ENCODE peak calls at places on chromosomes 16 and 17, in eight cellular contexts. R is adrenal gland, F is testis, Y is cardiac fibroblast, S is GM12865, B is SJSA1, U is gastrocnemius medialis, W is Caco-2. Z is an unnamed sample.

GRCh38 chr17:81569986-81570514 is 17.9 kb upstream of the FAAP100 start:
- DNase-seq in R (no peak), F (no peak), Y (no peak), S (no peak), B (no peak), U (no peak), W (no peak), Z (no peak)

GRCh38 chr17:62703776-62704380 is 76.4 kb downstream of the MRC2 start:
- DNase-seq in R (peak), F (peak), Y (peak), S (peak), B (peak), U (peak), W (peak), Z (peak)

GRCh38 chr17:16282522-16282921 is 65.5 kb downstream of the PIGL start:
- DNase-seq in R (no peak), F (no peak), Y (peak), S (no peak), B (no peak), U (no peak), W (no peak), Z (no peak)

GRCh38 chr17:65074778-65075250 is 18.3 kb upstream of the GNA13 start:
- DNase-seq in R (peak), F (peak), Y (no peak), S (no peak), B (peak), U (peak), W (peak), Z (no peak)

GRCh38 chr16:14057878-14058382 is 13.2 kb upstream of the MRTFB start:
- DNase-seq in R (no peak), F (peak), Y (peak), S (no peak), B (no peak), U (no peak), W (no peak), Z (no peak)

GRCh38 chr17:33163827-33164555 is 129.1 kb downstream of the ASIC2 start:
- DNase-seq in R (peak), F (peak), Y (no peak), S (no peak), B (no peak), U (peak), W (no peak), Z (no peak)

GRCh38 chr16:2985457-2985856 is 5.2 kb upstream of the PKMYT1 start:
- DNase-seq in R (no peak), F (no peak), Y (no peak), S (no peak), B (no peak), U (no peak), W (no peak), Z (no peak)

GRCh38 chr16:89784409-89784808 is 32.0 kb downstream of the FANCA start:
- DNase-seq in R (no peak), F (no peak), Y (no peak), S (no peak), B (no peak), U (no peak), W (no peak), Z (no peak)

GRCh38 chr16:79069634-79070033 is 530.9 kb downstream of the MAF start:
- DNase-seq in R (no peak), F (no peak), Y (no peak), S (no peak), B (no peak), U (no peak), W (no peak), Z (no peak)

GRCh38 chr16:81940781-81941560 is 70.3 kb downstream of the SDR42E1 start:
- DNase-seq in R (no peak), F (no peak), Y (peak), S (no peak), B (peak), U (no peak), W (no peak), Z (peak)

GRCh38 chr16:6884002-6884401 is 448.6 kb upstream of the RBFOX1 start:
- DNase-seq in R (no peak), F (no peak), Y (no peak), S (no peak), B (no peak), U (no peak), W (no peak), Z (no peak)

GRCh38 chr17:81221842-81222619 is 734 bp downstream of the CEP131 start:
- DNase-seq in R (no peak), F (no peak), Y (no peak), S (no peak), B (no peak), U (no peak), W (no peak), Z (no peak)

GRCh38 chr16:69691980-69692911 is 34.1 kb downstream of the NQO1 start:
- DNase-seq in R (peak), F (no peak), Y (peak), S (peak), B (no peak), U (no peak), W (no peak), Z (no peak)

GRCh38 chr17:73400915-73401545 is 89.2 kb upstream of the CDC42EP4 start:
- DNase-seq in R (no peak), F (no peak), Y (no peak), S (no peak), B (no peak), U (no peak), W (no peak), Z (no peak)

GRCh38 chr16:57858635-57859034 is 56.3 kb upstream of the KIFC3 start:
- DNase-seq in R (no peak), F (no peak), Y (no peak), S (no peak), B (no peak), U (no peak), W (no peak), Z (no peak)

GRCh38 chr16:49698416-49698815 is 157.5 kb downstream of the ZNF423 start:
- DNase-seq in R (no peak), F (no peak), Y (no peak), S (no peak), B (no peak), U (no peak), W (no peak), Z (no peak)

GRCh38 chr17:14138649-14139048 is 69.3 kb downstream of the COX10 start:
- DNase-seq in R (no peak), F (no peak), Y (no peak), S (no peak), B (no peak), U (no peak), W (no peak), Z (no peak)

GRCh38 chr16:50386139-50386538 is 17.4 kb upstream of the BRD7 start:
- DNase-seq in R (no peak), F (no peak), Y (peak), S (no peak), B (no peak), U (no peak), W (peak), Z (peak)

GRCh38 chr17:12726131-12726530 is 60.4 kb downstream of the MYOCD start:
- DNase-seq in R (no peak), F (no peak), Y (no peak), S (no peak), B (no peak), U (no peak), W (no peak), Z (no peak)

GRCh38 chr17:3658784-3659449 is 9.5 kb downstream of the TAX1BP3 start:
- DNase-seq in R (no peak), F (no peak), Y (no peak), S (no peak), B (no peak), U (no peak), W (no peak), Z (no peak)

GRCh38 chr17:3657874-3658783 is 10.2 kb downstream of the TAX1BP3 start:
- DNase-seq in R (no peak), F (no peak), Y (no peak), S (no peak), B (no peak), U (no peak), W (no peak), Z (no peak)

GRCh38 chr17:3659541-3660111 is 8.8 kb downstream of the TAX1BP3 start:
- DNase-seq in R (peak), F (peak), Y (peak), S (no peak), B (peak), U (peak), W (no peak), Z (no peak)

GRCh38 chr17:3657588-3657869 is 10.8 kb downstream of the TAX1BP3 start:
- DNase-seq in R (no peak), F (no peak), Y (no peak), S (no peak), B (no peak), U (no peak), W (no peak), Z (no peak)

DNA sequence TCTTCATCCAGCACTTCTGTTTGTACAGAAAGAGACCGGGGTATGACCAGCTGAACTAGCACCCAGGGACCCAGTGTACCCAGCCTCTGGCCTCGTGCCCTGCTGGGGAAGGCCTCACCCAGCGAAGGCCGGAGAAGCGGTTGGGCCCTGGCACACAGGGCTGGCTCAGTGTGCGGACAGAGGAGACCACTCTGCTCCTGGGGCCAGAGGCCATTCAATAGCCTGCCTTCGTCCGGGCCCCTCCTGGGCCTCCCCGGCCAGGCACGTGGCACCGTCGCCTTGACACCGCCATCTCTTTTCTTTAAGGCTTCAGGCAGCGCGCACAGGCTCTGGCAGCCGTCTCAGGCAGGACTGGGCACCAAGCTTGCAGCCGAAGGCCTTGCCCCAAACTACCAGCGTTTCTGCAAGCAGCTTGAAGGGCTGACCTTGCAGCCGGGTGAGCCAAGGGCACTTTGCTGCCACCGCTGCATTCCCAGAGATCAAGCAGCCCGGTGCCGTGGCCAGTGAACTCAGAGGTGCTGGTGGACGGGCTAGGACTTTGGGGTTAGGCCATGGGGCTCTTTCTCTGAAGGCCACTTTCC is 8.0 kb downstream of the TAX1BP3 start:
- DNase-seq in R (peak), F (peak), Y (no peak), S (no peak), B (no peak), U (no peak), W (no peak), Z (no peak)
- H3K4me3 ChIP-seq in R (no peak), F (no peak), Y (no peak), S (no peak), B (no peak), U (no peak), W (no peak), Z (no peak)

DNA sequence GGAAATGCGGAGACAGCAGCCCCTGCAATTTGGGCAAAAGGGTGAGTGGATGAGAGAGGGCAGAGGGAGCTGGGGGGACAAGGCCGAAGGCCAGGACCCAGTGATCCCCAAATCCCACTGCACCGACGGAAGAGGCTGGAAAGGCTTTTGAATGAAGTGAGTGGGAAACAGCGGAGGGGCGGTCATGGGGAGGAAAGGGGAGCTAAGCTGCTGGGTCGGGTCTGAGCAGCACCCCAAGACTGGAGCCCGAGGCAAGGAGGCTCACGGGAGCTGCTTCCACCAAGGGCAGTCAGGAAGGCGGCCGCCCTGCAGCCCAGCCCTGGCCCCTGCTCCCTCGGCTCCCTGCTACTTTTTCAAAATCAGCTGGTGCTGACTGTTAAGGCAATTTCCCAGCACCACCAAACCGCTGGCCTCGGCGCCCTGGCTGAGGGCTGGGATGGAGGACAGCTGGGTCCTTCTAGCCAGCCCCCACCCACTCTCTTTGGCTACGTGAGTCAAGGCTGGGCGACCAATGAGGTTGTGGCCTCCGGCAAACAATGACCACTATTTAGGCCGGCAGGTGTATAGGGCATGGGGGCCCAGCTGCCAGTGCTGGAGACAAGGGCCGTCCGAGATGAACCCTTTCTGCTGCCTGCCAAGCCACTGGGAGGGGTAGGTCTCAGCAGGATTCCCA is 509 bp downstream of the SERPINF1 start:
- DNase-seq in R (no peak), F (peak), Y (peak), S (no peak), B (no peak), U (peak), W (no peak), Z (no peak)
- H3K4me3 ChIP-seq in R (no peak), F (peak), Y (peak), S (no peak), B (no peak), U (peak), W (peak), Z (no peak)

DNA sequence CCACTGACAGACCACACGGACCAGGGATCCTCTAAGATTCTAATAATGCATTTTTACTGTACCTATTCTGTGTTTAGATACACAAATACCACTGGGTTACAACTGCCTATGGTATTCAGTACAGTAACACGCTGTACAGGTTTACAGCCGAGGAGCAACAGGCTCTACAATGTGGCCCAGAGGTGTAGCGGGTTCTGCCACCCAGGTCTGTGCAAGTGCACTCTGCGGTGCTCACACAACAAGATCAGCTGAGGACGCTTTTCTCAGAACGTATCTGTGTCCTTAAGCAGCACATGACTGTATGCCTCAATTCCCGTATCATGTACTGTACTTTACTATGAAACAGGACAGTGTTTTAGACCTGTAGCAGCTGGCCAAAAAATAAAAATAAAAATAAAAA is 6.5 kb downstream of the ZCCHC14 start:
- DNase-seq in R (no peak), F (no peak), Y (no peak), S (no peak), B (no peak), U (no peak), W (no peak), Z (no peak)
- H3K4me3 ChIP-seq in R (no peak), F (no peak), Y (no peak), S (no peak), B (no peak), U (no peak), W (no peak), Z (no peak)

GRCh38 chr16:30997887-30998711 is 12.3 kb downstream of the STX1B start:
- DNase-seq in R (peak), F (no peak), Y (peak), S (no peak), B (peak), U (no peak), W (no peak), Z (no peak)

GRCh38 chr16:30995927-30996323 is 10.9 kb downstream of the HSD3B7 start:
- DNase-seq in R (no peak), F (no peak), Y (no peak), S (no peak), B (no peak), U (no peak), W (no peak), Z (no peak)

GRCh38 chr16:30998852-30999761 is 11.3 kb downstream of the STX1B start:
- DNase-seq in R (no peak), F (no peak), Y (no peak), S (no peak), B (no peak), U (no peak), W (no peak), Z (peak)

GRCh38 chr16:30997000-30997886 is 12.2 kb downstream of the HSD3B7 start:
- DNase-seq in R (peak), F (peak), Y (peak), S (peak), B (peak), U (peak), W (peak), Z (peak)

GRCh38 chr16:30996324-30996999 is 11.5 kb downstream of the HSD3B7 start:
- DNase-seq in R (no peak), F (no peak), Y (peak), S (peak), B (peak), U (no peak), W (peak), Z (no peak)
- H3K4me3 ChIP-seq in R (no peak), F (peak), Y (peak), S (peak), B (peak), U (peak), W (peak), Z (peak)

GRCh38 chr17:52517176-52517575 is 358.7 kb upstream of the CA10 start:
- DNase-seq in R (no peak), F (no peak), Y (no peak), S (no peak), B (no peak), U (no peak), W (no peak), Z (no peak)

GRCh38 chr17:52515927-52516326 is 357.4 kb upstream of the CA10 start:
- DNase-seq in R (no peak), F (no peak), Y (no peak), S (no peak), B (no peak), U (no peak), W (no peak), Z (no peak)
- H3K4me3 ChIP-seq in R (no peak), F (no peak), Y (no peak), S (no peak), B (no peak), U (no peak), W (no peak), Z (no peak)

DNA sequence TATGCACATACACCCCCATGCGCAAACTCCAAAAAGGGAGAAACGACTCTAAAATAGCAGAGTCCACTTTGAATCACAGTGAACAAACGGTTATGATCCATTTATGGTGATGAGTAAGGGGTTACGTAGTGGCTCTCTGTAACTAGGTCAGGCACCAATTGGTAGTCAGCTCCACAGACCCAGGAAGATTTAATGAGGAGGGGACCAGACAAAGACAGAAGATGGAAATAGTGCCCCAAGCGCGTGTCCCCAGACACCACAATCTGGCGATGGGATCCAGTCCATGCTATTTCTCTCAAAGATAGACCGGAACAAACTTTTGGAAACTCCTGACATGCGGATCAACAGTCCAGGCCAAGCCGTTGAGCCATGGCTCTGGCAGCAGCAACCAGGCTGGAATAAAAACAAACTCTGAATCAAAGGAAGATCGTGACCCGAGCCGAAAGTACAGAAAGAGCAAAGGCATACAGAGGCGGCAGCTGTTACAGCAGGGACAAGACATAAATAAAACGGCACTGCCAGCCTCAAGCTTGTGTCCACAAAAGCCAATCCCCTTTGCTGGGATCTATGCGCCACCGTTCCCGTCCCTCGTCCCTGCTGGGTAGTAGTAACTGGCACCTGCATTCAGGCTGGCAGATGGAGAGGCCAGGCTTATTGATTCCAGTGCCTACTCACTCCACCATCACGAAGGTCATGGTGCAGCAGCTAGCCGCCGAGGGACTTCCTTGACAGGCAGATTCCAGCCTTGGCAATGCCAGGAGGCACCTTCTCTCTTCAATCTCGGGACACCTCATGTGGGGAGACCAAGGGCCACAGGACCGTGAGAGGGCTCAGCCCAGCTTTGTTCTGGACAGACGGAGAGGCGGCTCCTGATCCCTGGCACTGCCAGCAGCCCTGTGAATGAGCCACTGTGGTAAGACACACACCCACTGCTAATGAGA is 50.2 kb downstream of the CDH11 start:
- DNase-seq in R (peak), F (peak), Y (peak), S (no peak), B (peak), U (peak), W (no peak), Z (no peak)
- H3K4me3 ChIP-seq in R (no peak), F (no peak), Y (peak), S (no peak), B (no peak), U (peak), W (no peak), Z (no peak)

Z was measured in NB4.